ENCODE peak calls at places on chromosomes 4 and X, in eight cellular contexts. R is endodermal cell, W is BJ, T is tibial nerve, A is colonic mucosa, L is heart left ventricle, G is hepatocyte, E is upper lobe of right lung. P is an unnamed sample.

GRCh38 chr4:24321637-24322036 is 262.7 kb downstream of the DHX15 start:
- DNase-seq in R (no peak), W (no peak), T (no peak), A (no peak), L (no peak), G (no peak), E (no peak), P (no peak)

GRCh38 chr4:169619958-169620845 is at the start of gene CLCN3:
- DNase-seq in R (peak; percentile 99), W (peak; percentile 80), T (peak; percentile 92), A (peak; percentile 99), L (peak; percentile 98), G (peak; percentile 99), E (peak; percentile 100), P (peak; percentile 98)

GRCh38 chr4:100417565-100417964 is 100.3 kb downstream of the EMCN start:
- DNase-seq in R (no peak), W (no peak), T (no peak), A (no peak), L (no peak), G (no peak), E (no peak), P (peak; percentile 13)

GRCh38 chr4:74283614-74284013 is 24.7 kb upstream of the EPGN start:
- DNase-seq in R (no peak), W (peak; percentile 23), T (no peak), A (no peak), L (no peak), G (no peak), E (no peak), P (no peak)

GRCh38 chr4:113080050-113080449 is 30.6 kb downstream of the ANK2 start:
- DNase-seq in R (peak; percentile 64), W (no peak), T (no peak), A (no peak), L (no peak), G (peak; percentile 54), E (no peak), P (no peak)

GRCh38 chr4:41432889-41433288 is 105.1 kb upstream of the LIMCH1 start:
- DNase-seq in R (peak; percentile 65), W (peak; percentile 80), T (no peak), A (no peak), L (no peak), G (no peak), E (no peak), P (no peak)

GRCh38 chr4:184536070-184536880 is 61.9 kb upstream of the IRF2 start:
- DNase-seq in R (no peak), W (no peak), T (no peak), A (peak; percentile 29), L (no peak), G (no peak), E (no peak), P (no peak)

GRCh38 chr4:173991814-173992213 is 291.7 kb downstream of the FBXO8 start:
- DNase-seq in R (no peak), W (no peak), T (no peak), A (no peak), L (no peak), G (no peak), E (no peak), P (no peak)

GRCh38 chrX:40663880-40664630 is 16.7 kb upstream of the CXorf38 start:
- DNase-seq in R (peak; percentile 90), W (peak; percentile 24), T (no peak), A (no peak), L (peak; percentile 10), G (peak; percentile 39), E (no peak), P (peak; percentile 22)

GRCh38 chr4:176883108-176883550 is 90.4 kb upstream of the VEGFC start:
- DNase-seq in R (no peak), W (peak; percentile 8), T (no peak), A (no peak), L (no peak), G (no peak), E (no peak), P (no peak)
- H3K4me3 ChIP-seq in R (no peak overlapping the region), W (no peak overlapping the region), T (no peak overlapping the region), A (no peak overlapping the region), L (no peak overlapping the region), G (no peak overlapping the region), E (no peak overlapping the region), P (no peak overlapping the region)

GRCh38 chrX:133215747-133216146 is 2.4 kb downstream of the TFDP3 start:
- DNase-seq in R (peak; percentile 64), W (no peak), T (no peak), A (peak; percentile 27), L (no peak), G (peak; percentile 48), E (no peak), P (peak; percentile 6)
- TF ChIP-seq CTCF in R (peak; percentile 81), W (peak; percentile 15), T (no peak), A (peak; percentile 22), L (peak; percentile 10), G (peak; percentile 37), E (peak; percentile 23), P (peak; percentile 33)

DNA sequence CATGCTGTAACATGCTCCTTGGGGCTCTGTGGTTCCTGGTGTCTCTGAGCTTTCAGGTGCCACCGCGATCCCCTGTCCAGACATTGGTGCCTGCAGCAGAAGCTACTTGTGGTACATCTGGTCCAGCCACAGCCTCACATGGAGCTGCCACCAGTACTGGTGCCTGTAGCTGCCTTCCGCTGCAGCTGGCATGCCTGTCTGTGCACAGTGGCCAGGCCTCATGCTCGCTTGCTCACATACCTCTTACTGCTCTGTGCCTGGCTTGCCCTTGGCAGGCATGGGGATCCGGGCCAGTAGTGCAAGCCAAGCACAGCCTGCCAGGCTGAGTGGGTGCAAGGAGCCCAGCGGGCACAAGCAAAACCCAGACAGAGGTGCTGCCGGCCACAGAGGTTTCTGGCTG is 618.6 kb downstream of the DMD start:
- DNase-seq in R (no peak), W (no peak), T (no peak), A (no peak), L (no peak), G (no peak), E (peak; percentile 35), P (no peak)
- H3K27me3 ChIP-seq in R (no peaks in the 10 kb centered on the region), W (no peaks in the 10 kb centered on the region), T (no peaks in the 10 kb centered on the region), A (no peaks in the 10 kb centered on the region), L (no peaks in the 10 kb centered on the region), G (no peaks in the 10 kb centered on the region), E (no peaks in the 10 kb centered on the region), P (no peaks in the 10 kb centered on the region)

DNA sequence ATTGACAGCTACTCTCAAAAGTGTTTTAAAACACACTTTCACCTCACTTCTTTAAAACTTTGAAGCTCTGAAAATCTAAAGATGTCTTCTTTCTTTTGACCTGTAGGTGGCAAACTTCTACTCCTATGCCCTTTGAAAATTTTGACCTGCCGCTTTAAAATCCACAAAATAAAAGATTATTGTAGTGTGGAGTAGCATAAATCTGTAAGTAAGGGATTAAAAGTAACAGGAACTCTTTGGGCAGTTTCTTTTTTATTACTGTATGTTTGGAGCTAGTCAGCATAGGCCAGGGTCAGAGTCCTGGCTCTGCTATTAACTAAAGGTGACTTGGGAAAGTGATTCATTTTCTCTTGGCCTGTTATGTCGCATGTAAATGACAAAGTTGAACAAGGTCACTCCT is 25.5 kb downstream of the BBS12 start:
- DNase-seq in R (no peak), W (no peak), T (no peak), A (no peak), L (no peak), G (peak; percentile 67), E (no peak), P (no peak)
- H3K4me3 ChIP-seq in R (no peak overlapping the region), W (no peak overlapping the region), T (no peak overlapping the region), A (no peak overlapping the region), L (no peak overlapping the region), G (no peak overlapping the region), E (no peak overlapping the region), P (no peak overlapping the region)

P was measured in BE2C.